ENCODE peak calls at places on chromosomes 5 and 9, in nine cellular contexts. One of them, this sample, is unnamed.

GRCh38 chr5:126267435-126267834 is 155.8 kb upstream of the GRAMD2B start:
- ATAC-seq in right lobe of liver: peak; percentile 17
- ATAC-seq in upper lobe of left lung: no peak
- ATAC-seq in heart left ventricle: no peak
- ATAC-seq in HepG2: peak; percentile 77
- ATAC-seq in K562: no peak
- ATAC-seq in A549: no peak
- ATAC-seq in gastrocnemius medialis: no peak
- ATAC-seq in IMR-90: no peak
- ATAC-seq in this sample: no peak

GRCh38 chr5:40078907-40079575 is 600.7 kb upstream of the PTGER4 start:
- ATAC-seq in right lobe of liver: peak; percentile 54
- ATAC-seq in upper lobe of left lung: no peak
- ATAC-seq in heart left ventricle: no peak
- ATAC-seq in HepG2: no peak
- ATAC-seq in K562: no peak
- ATAC-seq in A549: no peak
- ATAC-seq in gastrocnemius medialis: no peak
- ATAC-seq in IMR-90: no peak
- ATAC-seq in this sample: no peak

GRCh38 chr5:59354274-59354673 is 539.3 kb downstream of the PDE4D start:
- ATAC-seq in right lobe of liver: no peak
- ATAC-seq in upper lobe of left lung: no peak
- ATAC-seq in heart left ventricle: no peak
- ATAC-seq in HepG2: no peak
- ATAC-seq in K562: no peak
- ATAC-seq in A549: no peak
- ATAC-seq in gastrocnemius medialis: no peak
- ATAC-seq in IMR-90: peak; percentile 33
- ATAC-seq in this sample: no peak

GRCh38 chr9:5416962-5417361 is 20.8 kb downstream of the PLGRKT start:
- ATAC-seq in right lobe of liver: no peak
- ATAC-seq in upper lobe of left lung: no peak
- ATAC-seq in heart left ventricle: no peak
- ATAC-seq in HepG2: no peak
- ATAC-seq in K562: no peak
- ATAC-seq in A549: no peak
- ATAC-seq in gastrocnemius medialis: no peak
- ATAC-seq in IMR-90: no peak
- ATAC-seq in this sample: no peak

GRCh38 chr5:80998590-80998979 is 38.4 kb downstream of the RASGRF2 start:
- ATAC-seq in right lobe of liver: no peak
- ATAC-seq in upper lobe of left lung: no peak
- ATAC-seq in heart left ventricle: no peak
- ATAC-seq in HepG2: no peak
- ATAC-seq in K562: no peak
- ATAC-seq in A549: no peak
- ATAC-seq in gastrocnemius medialis: no peak
- ATAC-seq in IMR-90: no peak
- ATAC-seq in this sample: no peak

GRCh38 chr5:160175438-160176218 is 53.7 kb upstream of the FABP6 start:
- ATAC-seq in right lobe of liver: no peak
- ATAC-seq in upper lobe of left lung: peak; percentile 30
- ATAC-seq in heart left ventricle: peak; percentile 84
- ATAC-seq in HepG2: no peak
- ATAC-seq in K562: no peak
- ATAC-seq in A549: peak; percentile 43
- ATAC-seq in gastrocnemius medialis: peak; percentile 41
- ATAC-seq in IMR-90: peak; percentile 66
- ATAC-seq in this sample: no peak

GRCh38 chr5:172188893-172189692 is 1.1 kb upstream of the STK10 start:
- ATAC-seq in right lobe of liver: no peak
- ATAC-seq in upper lobe of left lung: no peak
- ATAC-seq in heart left ventricle: no peak
- ATAC-seq in HepG2: no peak
- ATAC-seq in K562: no peak
- ATAC-seq in A549: no peak
- ATAC-seq in gastrocnemius medialis: no peak
- ATAC-seq in IMR-90: no peak
- ATAC-seq in this sample: no peak

GRCh38 chr5:180591249-180591887 is at the start of gene SCGB3A1:
- ATAC-seq in right lobe of liver: peak; percentile 39
- ATAC-seq in upper lobe of left lung: no peak
- ATAC-seq in heart left ventricle: no peak
- ATAC-seq in HepG2: peak; percentile 48
- ATAC-seq in K562: no peak
- ATAC-seq in A549: no peak
- ATAC-seq in gastrocnemius medialis: no peak
- ATAC-seq in IMR-90: peak; percentile 45
- ATAC-seq in this sample: no peak

GRCh38 chr5:61176631-61177030 is 14.4 kb upstream of the SMIM15 start:
- ATAC-seq in right lobe of liver: no peak
- ATAC-seq in upper lobe of left lung: no peak
- ATAC-seq in heart left ventricle: no peak
- ATAC-seq in HepG2: no peak
- ATAC-seq in K562: no peak
- ATAC-seq in A549: no peak
- ATAC-seq in gastrocnemius medialis: no peak
- ATAC-seq in IMR-90: no peak
- ATAC-seq in this sample: no peak

GRCh38 chr5:34511481-34511880 is 144.6 kb upstream of the RAI14 start:
- ATAC-seq in right lobe of liver: peak; percentile 8
- ATAC-seq in upper lobe of left lung: no peak
- ATAC-seq in heart left ventricle: no peak
- ATAC-seq in HepG2: no peak
- ATAC-seq in K562: no peak
- ATAC-seq in A549: no peak
- ATAC-seq in gastrocnemius medialis: no peak
- ATAC-seq in IMR-90: no peak
- ATAC-seq in this sample: no peak

GRCh38 chr5:98774192-98775046 is 956 bp downstream of the RGMB start:
- ATAC-seq in right lobe of liver: peak; percentile 36
- ATAC-seq in upper lobe of left lung: no peak
- ATAC-seq in heart left ventricle: peak; percentile 1
- ATAC-seq in HepG2: peak; percentile 61
- ATAC-seq in K562: peak; percentile 47
- ATAC-seq in A549: peak; percentile 58
- ATAC-seq in gastrocnemius medialis: peak; percentile 32
- ATAC-seq in IMR-90: no peak
- ATAC-seq in this sample: no peak

DNA sequence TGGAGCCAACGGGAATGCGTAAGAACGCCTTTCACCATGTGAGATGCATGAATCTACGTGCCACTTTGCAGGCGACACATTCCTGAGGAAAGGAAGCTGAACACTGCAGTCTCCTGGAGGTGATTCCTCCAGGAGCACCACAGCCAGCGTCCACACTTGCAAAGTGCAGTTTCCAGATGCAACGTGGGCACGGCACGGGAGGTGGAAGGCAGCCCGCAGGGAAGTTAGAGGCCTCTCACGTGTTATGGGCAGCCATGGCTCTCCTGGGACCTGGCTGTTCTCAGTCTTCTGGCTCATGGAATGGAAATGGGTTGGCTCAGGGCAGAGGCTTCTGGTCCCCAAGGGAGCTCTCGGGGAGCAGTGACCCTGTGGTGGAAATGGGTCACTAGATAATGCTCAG is 381.0 kb upstream of the IRX4 start:
- ATAC-seq in right lobe of liver: no peak
- ATAC-seq in upper lobe of left lung: no peak
- ATAC-seq in heart left ventricle: no peak
- ATAC-seq in HepG2: no peak
- ATAC-seq in K562: no peak
- ATAC-seq in A549: no peak
- ATAC-seq in gastrocnemius medialis: no peak
- ATAC-seq in IMR-90: no peak
- ATAC-seq in this sample: no peak
- TF ChIP-seq POLR2A in right lobe of liver: no peak
- TF ChIP-seq POLR2A in upper lobe of left lung: no peak
- TF ChIP-seq POLR2A in heart left ventricle: no peak
- TF ChIP-seq POLR2A in HepG2: no peak
- TF ChIP-seq POLR2A in K562: no peak
- TF ChIP-seq POLR2A in A549: no peak
- TF ChIP-seq POLR2A in gastrocnemius medialis: no peak
- TF ChIP-seq POLR2A in IMR-90: no peak
- TF ChIP-seq POLR2A in this sample: no peak

GRCh38 chr9:130687615-130688014 is 6.0 kb upstream of the EXOSC2 start:
- ATAC-seq in right lobe of liver: no peak
- ATAC-seq in upper lobe of left lung: no peak
- ATAC-seq in heart left ventricle: no peak
- ATAC-seq in HepG2: no peak
- ATAC-seq in K562: no peak
- ATAC-seq in A549: no peak
- ATAC-seq in gastrocnemius medialis: no peak
- ATAC-seq in IMR-90: no peak
- ATAC-seq in this sample: no peak

GRCh38 chr9:130692365-130692764 is 1.2 kb upstream of the EXOSC2 start:
- ATAC-seq in right lobe of liver: peak; percentile 51
- ATAC-seq in upper lobe of left lung: no peak
- ATAC-seq in heart left ventricle: peak; percentile 36
- ATAC-seq in HepG2: no peak
- ATAC-seq in K562: no peak
- ATAC-seq in A549: no peak
- ATAC-seq in gastrocnemius medialis: no peak
- ATAC-seq in IMR-90: no peak
- ATAC-seq in this sample: no peak

GRCh38 chr9:130688070-130688469 is 5.5 kb upstream of the EXOSC2 start:
- ATAC-seq in right lobe of liver: no peak
- ATAC-seq in upper lobe of left lung: no peak
- ATAC-seq in heart left ventricle: no peak
- ATAC-seq in HepG2: no peak
- ATAC-seq in K562: no peak
- ATAC-seq in A549: no peak
- ATAC-seq in gastrocnemius medialis: no peak
- ATAC-seq in IMR-90: no peak
- ATAC-seq in this sample: no peak

GRCh38 chr9:130689572-130689936 is 4.0 kb upstream of the EXOSC2 start:
- ATAC-seq in right lobe of liver: no peak
- ATAC-seq in upper lobe of left lung: no peak
- ATAC-seq in heart left ventricle: no peak
- ATAC-seq in HepG2: peak; percentile 9
- ATAC-seq in K562: no peak
- ATAC-seq in A549: no peak
- ATAC-seq in gastrocnemius medialis: no peak
- ATAC-seq in IMR-90: no peak
- ATAC-seq in this sample: no peak

DNA sequence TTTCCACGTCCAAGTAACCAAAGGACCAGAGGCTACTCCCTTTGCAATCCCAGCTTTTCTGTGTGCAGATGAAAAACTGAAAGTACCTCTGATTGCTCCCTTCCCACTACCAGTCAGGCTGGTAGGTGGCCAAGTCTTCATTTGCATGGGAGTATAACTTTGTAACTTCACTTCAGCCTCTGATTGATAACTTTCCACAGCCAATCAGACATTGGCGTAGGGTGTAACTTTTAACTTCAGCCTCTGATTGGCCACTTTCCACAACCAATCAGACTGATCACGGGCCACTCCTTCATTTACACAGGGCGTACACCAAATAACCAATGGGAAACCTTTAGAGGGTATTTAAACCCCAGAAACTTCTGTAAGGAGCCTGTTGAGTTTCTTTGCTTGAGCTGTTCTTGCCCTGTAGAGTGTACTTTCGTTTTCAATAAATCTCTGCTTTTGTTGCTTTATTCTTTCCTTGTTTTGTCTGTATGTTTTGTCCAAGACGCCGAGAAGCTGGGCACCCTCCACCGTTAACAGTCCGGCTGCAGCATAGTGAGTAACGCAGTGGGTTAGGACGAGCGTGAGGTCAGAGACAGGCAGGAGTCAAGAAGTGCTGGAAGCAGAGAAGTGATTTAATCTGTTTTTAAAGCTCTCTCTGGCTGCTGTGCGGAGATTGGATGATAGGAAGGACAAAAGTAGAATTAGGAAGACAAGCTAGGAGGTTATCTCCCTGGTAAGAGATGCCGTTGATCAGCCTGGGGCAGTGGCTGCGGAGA is 3.5 kb upstream of the EXOSC2 start:
- ATAC-seq in right lobe of liver: peak; percentile 56
- ATAC-seq in upper lobe of left lung: peak; percentile 79
- ATAC-seq in heart left ventricle: peak; percentile 41
- ATAC-seq in HepG2: peak; percentile 90
- ATAC-seq in K562: peak; percentile 90
- ATAC-seq in A549: peak; percentile 85
- ATAC-seq in gastrocnemius medialis: peak; percentile 78
- ATAC-seq in IMR-90: peak; percentile 80
- ATAC-seq in this sample: peak; percentile 87
- H3K4me3 ChIP-seq in right lobe of liver: peak overlapping the region; percentile 10
- H3K4me3 ChIP-seq in upper lobe of left lung: peak overlapping the region; percentile 40
- H3K4me3 ChIP-seq in heart left ventricle: no peak overlapping the region
- H3K4me3 ChIP-seq in HepG2: peak overlapping the region; percentile 68
- H3K4me3 ChIP-seq in K562: peak overlapping the region; percentile 41
- H3K4me3 ChIP-seq in A549: peak overlapping the region; percentile 53
- H3K4me3 ChIP-seq in gastrocnemius medialis: peak overlapping the region; percentile 38
- H3K4me3 ChIP-seq in IMR-90: peak overlapping the region; percentile 57
- H3K4me3 ChIP-seq in this sample: peak overlapping the region; percentile 28

DNA sequence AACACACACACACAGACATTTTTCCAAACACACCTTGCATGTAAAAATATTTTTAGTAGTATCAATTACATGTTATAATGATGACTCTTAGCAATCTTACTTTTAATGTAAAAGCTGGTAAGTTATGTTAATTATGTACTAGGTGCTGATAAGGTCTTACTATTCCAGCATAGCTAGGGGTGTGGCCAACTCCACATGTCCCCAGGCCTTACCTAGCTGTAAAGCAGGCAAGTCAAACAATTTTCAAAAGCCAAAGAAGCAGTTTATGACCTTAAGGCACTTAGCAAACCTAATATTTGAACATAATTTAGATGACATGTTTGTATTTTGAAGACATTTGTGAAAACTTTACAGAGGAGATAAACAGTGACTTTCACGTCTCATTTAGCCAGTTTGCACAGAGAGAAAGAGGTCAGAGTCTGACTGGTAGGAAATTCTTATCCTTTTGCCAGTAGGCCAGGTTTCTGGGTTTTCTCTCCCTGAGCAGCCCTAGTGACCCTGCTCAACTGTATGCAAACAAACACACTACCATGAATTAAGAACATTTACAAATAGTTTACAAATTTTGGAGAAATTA is 26.5 kb upstream of the GPX3 start:
- ATAC-seq in right lobe of liver: peak; percentile 86
- ATAC-seq in upper lobe of left lung: no peak
- ATAC-seq in heart left ventricle: no peak
- ATAC-seq in HepG2: peak; percentile 43
- ATAC-seq in K562: no peak
- ATAC-seq in A549: no peak
- ATAC-seq in gastrocnemius medialis: no peak
- ATAC-seq in IMR-90: no peak
- ATAC-seq in this sample: no peak
- H3K9me3 ChIP-seq in right lobe of liver: no peaks in the 10 kb centered on the region
- H3K9me3 ChIP-seq in upper lobe of left lung: no peaks in the 10 kb centered on the region
- H3K9me3 ChIP-seq in heart left ventricle: no peaks in the 10 kb centered on the region
- H3K9me3 ChIP-seq in HepG2: no peaks in the 10 kb centered on the region
- H3K9me3 ChIP-seq in K562: no peaks in the 10 kb centered on the region
- H3K9me3 ChIP-seq in A549: no peaks in the 10 kb centered on the region
- H3K9me3 ChIP-seq in gastrocnemius medialis: no peaks in the 10 kb centered on the region
- H3K9me3 ChIP-seq in IMR-90: peaks cover 7% of the 10 kb centered on the region
- H3K9me3 ChIP-seq in this sample: no peaks in the 10 kb centered on the region

DNA sequence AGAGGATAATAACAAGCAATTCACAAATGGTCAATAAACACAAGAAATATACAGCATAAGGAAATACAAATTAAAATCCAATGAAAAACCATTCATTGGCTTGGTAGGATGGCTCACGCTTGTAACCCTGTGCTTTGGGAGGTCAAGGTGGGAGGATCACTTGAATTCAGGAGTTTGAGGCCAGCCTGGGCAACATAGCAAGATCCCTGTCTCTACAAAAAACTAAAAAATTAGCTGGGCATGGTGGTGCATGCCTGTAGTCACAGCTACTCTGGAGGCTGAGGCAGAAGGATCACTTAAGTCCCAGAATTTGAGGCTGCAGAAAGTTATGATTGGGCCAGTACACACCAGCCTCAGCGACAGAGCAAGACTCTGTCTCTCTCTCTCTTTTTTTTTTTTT is 20.9 kb upstream of the UBAP1 start:
- ATAC-seq in right lobe of liver: no peak
- ATAC-seq in upper lobe of left lung: no peak
- ATAC-seq in heart left ventricle: no peak
- ATAC-seq in HepG2: peak; percentile 12
- ATAC-seq in K562: no peak
- ATAC-seq in A549: no peak
- ATAC-seq in gastrocnemius medialis: no peak
- ATAC-seq in IMR-90: no peak
- ATAC-seq in this sample: no peak
- TF ChIP-seq POLR2A in right lobe of liver: no peak
- TF ChIP-seq POLR2A in upper lobe of left lung: no peak
- TF ChIP-seq POLR2A in heart left ventricle: no peak
- TF ChIP-seq POLR2A in HepG2: no peak
- TF ChIP-seq POLR2A in K562: no peak
- TF ChIP-seq POLR2A in A549: no peak
- TF ChIP-seq POLR2A in gastrocnemius medialis: no peak
- TF ChIP-seq POLR2A in IMR-90: no peak
- TF ChIP-seq POLR2A in this sample: no peak